ENCODE peak calls at places on chromosomes 2 and 18, in four cellular contexts. F is H9, V is body of pancreas, N is heart left ventricle. A is an unnamed sample. For H3K27me3, the result is how much of the 10 kb centered on the place peaks cover.

GRCh38 chr18:12659904-12660605 is 2.1 kb upstream of the SPIRE1 start:
- DNase-seq in F (no peak), V (peak), N (no peak), A (peak)

GRCh38 chr2:53129851-53130250 is 637.8 kb upstream of the CHAC2 start:
- DNase-seq in F (no peak), V (no peak), N (no peak), A (no peak)

GRCh38 chr2:218993345-218994315 is at the start of gene CRYBA2:
- DNase-seq in F (peak), V (peak), N (no peak), A (no peak)

GRCh38 chr2:212109217-212109616 is 429.4 kb downstream of the ERBB4 start:
- DNase-seq in F (no peak), V (no peak), N (no peak), A (no peak)

GRCh38 chr2:135688002-135688401 is 53.7 kb upstream of the UBXN4 start:
- DNase-seq in F (no peak), V (no peak), N (no peak), A (no peak)

GRCh38 chr2:95311821-95312542 is 14.8 kb downstream of the KCNIP3 start:
- DNase-seq in F (no peak), V (no peak), N (no peak), A (no peak)

GRCh38 chr18:8773980-8774379 is 68.6 kb downstream of the MTCL1 start:
- DNase-seq in F (no peak), V (no peak), N (no peak), A (no peak)

GRCh38 chr2:11649093-11649492 is 20.9 kb downstream of the NTSR2 start:
- DNase-seq in F (no peak), V (no peak), N (no peak), A (no peak)

GRCh38 chr2:12931211-12931844 is 214.6 kb downstream of the TRIB2 start:
- DNase-seq in F (no peak), V (no peak), N (no peak), A (peak)

GRCh38 chr2:174711206-174711605 is 53.1 kb downstream of the CHRNA1 start:
- DNase-seq in F (no peak), V (no peak), N (no peak), A (no peak)

GRCh38 chr2:98952971-98953370 is 16.9 kb upstream of the CRACDL start:
- DNase-seq in F (no peak), V (no peak), N (no peak), A (no peak)

GRCh38 chr2:146374505-146374904 is 1470.3 kb upstream of the ACVR2A start:
- DNase-seq in F (no peak), V (no peak), N (no peak), A (no peak)

GRCh38 chr2:126935774-126936173 is 37.1 kb downstream of the TEX51 start:
- DNase-seq in F (no peak), V (no peak), N (no peak), A (no peak)

GRCh38 chr2:62287335-62287734 is 91.4 kb downstream of the B3GNT2 start:
- DNase-seq in F (no peak), V (no peak), N (no peak), A (no peak)

GRCh38 chr2:113892004-113892740 is 2.3 kb downstream of the ACTR3 start:
- DNase-seq in F (no peak), V (no peak), N (no peak), A (no peak)

GRCh38 chr18:37065221-37065620 is 236.3 kb downstream of the KIAA1328 start:
- DNase-seq in F (no peak), V (no peak), N (no peak), A (no peak)

GRCh38 chr18:2326999-2327398 is 244.3 kb downstream of the METTL4 start:
- DNase-seq in F (no peak), V (no peak), N (no peak), A (no peak)

GRCh38 chr2:223532161-223532560 is 70.0 kb downstream of the SCG2 start:
- DNase-seq in F (no peak), V (no peak), N (no peak), A (no peak)

GRCh38 chr2:241198381-241199282 is 10.2 kb downstream of the ANO7 start:
- DNase-seq in F (no peak), V (no peak), N (no peak), A (peak)

GRCh38 chr2:54321062-54321461 is 65.0 kb upstream of the TSPYL6 start:
- DNase-seq in F (no peak), V (no peak), N (no peak), A (no peak)

GRCh38 chr2:19805266-19805665 is 96.5 kb downstream of the TTC32 start:
- DNase-seq in F (no peak), V (no peak), N (no peak), A (no peak)

GRCh38 chr18:21141678-21142422 is 30.2 kb upstream of the ROCK1 start:
- DNase-seq in F (no peak), V (no peak), N (no peak), A (no peak)

GRCh38 chr2:235594041-235594440 is 100.2 kb downstream of the AGAP1 start:
- DNase-seq in F (no peak), V (no peak), N (no peak), A (no peak)

GRCh38 chr18:22741318-22741717 is 191.8 kb upstream of the RBBP8 start:
- DNase-seq in F (no peak), V (no peak), N (no peak), A (no peak)
- H3K27me3 ChIP-seq in F (under half), V (under half), N (under half), A (under half)

GRCh38 chr2:150091896-150092295 is 395.6 kb downstream of the RND3 start:
- DNase-seq in F (no peak), V (no peak), N (no peak), A (no peak)

GRCh38 chr2:150097402-150097801 is 390.1 kb downstream of the RND3 start:
- DNase-seq in F (no peak), V (no peak), N (no peak), A (no peak)

GRCh38 chr2:150097891-150098595 is 389.4 kb downstream of the RND3 start:
- DNase-seq in F (no peak), V (no peak), N (no peak), A (no peak)

GRCh38 chr2:150099805-150100204 is 387.7 kb downstream of the RND3 start:
- DNase-seq in F (no peak), V (no peak), N (no peak), A (no peak)

GRCh38 chr2:150095361-150095760 is 392.1 kb downstream of the RND3 start:
- DNase-seq in F (no peak), V (no peak), N (no peak), A (no peak)
- H3K27me3 ChIP-seq in F (under half), V (under half), N (under half), A (under half)

DNA sequence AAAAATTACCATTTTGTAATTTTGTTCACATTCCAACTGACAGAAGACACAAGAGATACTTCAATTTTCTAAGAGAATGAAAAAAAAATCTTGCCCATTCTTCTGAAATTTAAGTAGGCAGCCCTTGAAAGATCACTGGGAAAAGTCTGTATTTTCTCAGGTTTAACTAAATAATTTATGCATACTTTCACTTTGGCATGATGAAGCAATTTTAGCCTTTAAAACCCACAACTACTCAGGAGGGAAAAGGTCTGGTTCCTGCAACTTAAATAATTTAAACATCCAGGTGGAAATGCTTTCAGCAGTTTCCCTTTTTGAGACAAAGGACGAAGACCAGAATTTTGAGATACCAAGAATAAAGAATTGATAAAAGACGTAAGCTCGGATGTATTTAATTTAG is 61.4 kb downstream of the ZEB2 start:
- DNase-seq in F (no peak), V (no peak), N (no peak), A (no peak)
- H3K27me3 ChIP-seq in F (under half), V (under half), N (under half), A (under half)

GRCh38 chr18:27763936-27764335 is 413.0 kb downstream of the CDH2 start:
- DNase-seq in F (no peak), V (no peak), N (no peak), A (no peak)
- H3K27me3 ChIP-seq in F (under half), V (under half), N (under half), A (under half)

DNA sequence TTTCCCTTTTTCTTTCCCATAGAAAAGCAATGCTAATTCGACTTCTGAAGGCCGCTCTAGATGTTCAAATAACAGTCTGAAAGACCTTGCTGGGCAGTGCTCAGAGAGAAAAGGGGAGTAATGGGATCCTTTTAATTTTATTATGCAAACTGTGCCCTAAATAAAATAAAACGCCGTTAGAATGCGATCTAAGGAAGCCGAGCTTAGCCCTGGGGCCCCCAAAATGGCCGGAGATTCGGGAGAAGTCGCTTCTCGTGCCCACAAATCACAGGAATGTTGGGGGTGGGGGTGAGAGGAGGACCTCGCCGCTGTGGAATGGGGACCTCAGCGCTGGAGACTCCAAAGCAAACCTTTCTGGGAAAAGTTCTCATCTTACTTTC is 8.4 kb upstream of the POU3F3 start:
- DNase-seq in F (no peak), V (no peak), N (no peak), A (no peak)
- H3K27me3 ChIP-seq in F (half or more), V (half or more), N (half or more), A (half or more)

DNA sequence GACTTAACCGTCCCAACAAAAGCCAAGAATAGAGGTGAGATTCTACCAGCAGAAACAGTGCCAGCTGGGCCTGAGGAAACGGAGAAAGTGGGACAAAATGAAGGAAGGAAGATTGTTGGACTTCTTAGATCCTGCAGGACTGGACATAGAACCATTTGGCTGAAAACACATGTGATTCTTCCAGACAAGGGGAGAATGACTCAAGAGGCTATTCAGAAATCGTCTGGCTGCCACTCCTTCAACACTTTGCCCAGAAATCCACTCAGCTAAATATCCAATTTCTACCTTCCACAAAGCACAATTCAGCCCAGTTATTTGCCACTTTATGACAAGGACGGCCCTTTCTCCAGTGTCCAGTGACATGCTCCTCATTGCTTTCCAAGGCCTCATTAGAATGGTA is 61.6 kb downstream of the SNORC start:
- DNase-seq in F (no peak), V (no peak), N (no peak), A (no peak)
- H3K27me3 ChIP-seq in F (under half), V (under half), N (under half), A (under half)